ENCODE peak calls at places on chromosomes 4 and X, in seven cellular contexts. One of them, this sample, is unnamed.
A peak's percentile ranks its signal among the peaks of the same experiment; 100 is the strongest.

GRCh38 chrX:140548985-140549384 is 44.1 kb upstream of the SOX3 start:
- DNase-seq in HCT116: no peak
- DNase-seq in mammary epithelial cell: no peak
- DNase-seq in mesenchymal stem cell: no peak
- DNase-seq in heart right ventricle: no peak
- DNase-seq in SK-N-SH: no peak
- DNase-seq in stomach: no peak
- DNase-seq in this sample: no peak

GRCh38 chr4:26206339-26206738 is 114.5 kb upstream of the RBPJ start:
- DNase-seq in HCT116: no peak
- DNase-seq in SK-N-SH: no peak
- DNase-seq in mesenchymal stem cell: no peak
- DNase-seq in mammary epithelial cell: no peak
- DNase-seq in stomach: no peak
- DNase-seq in heart right ventricle: peak; percentile 54
- DNase-seq in this sample: peak; percentile 93

GRCh38 chr4:40573593-40574311 is 55.9 kb downstream of the RBM47 start:
- DNase-seq in SK-N-SH: no peak
- DNase-seq in HCT116: no peak
- DNase-seq in stomach: no peak
- DNase-seq in heart right ventricle: no peak
- DNase-seq in mesenchymal stem cell: no peak
- DNase-seq in mammary epithelial cell: no peak
- DNase-seq in this sample: no peak

GRCh38 chr4:17544205-17544604 is 29.2 kb downstream of the CLRN2 start:
- DNase-seq in heart right ventricle: no peak
- DNase-seq in SK-N-SH: no peak
- DNase-seq in stomach: no peak
- DNase-seq in HCT116: no peak
- DNase-seq in mammary epithelial cell: no peak
- DNase-seq in mesenchymal stem cell: peak; percentile 42
- DNase-seq in this sample: no peak

GRCh38 chr4:80125252-80126177 is 52.5 kb upstream of the ANTXR2 start:
- DNase-seq in stomach: no peak
- DNase-seq in mesenchymal stem cell: peak; percentile 30
- DNase-seq in HCT116: peak; percentile 18
- DNase-seq in mammary epithelial cell: peak; percentile 31
- DNase-seq in heart right ventricle: no peak
- DNase-seq in SK-N-SH: no peak
- DNase-seq in this sample: peak; percentile 14

GRCh38 chrX:72382199-72382590 is 76.5 kb upstream of the CITED1 start:
- DNase-seq in mammary epithelial cell: no peak
- DNase-seq in stomach: no peak
- DNase-seq in heart right ventricle: peak; percentile 23
- DNase-seq in mesenchymal stem cell: no peak
- DNase-seq in SK-N-SH: no peak
- DNase-seq in HCT116: no peak
- DNase-seq in this sample: peak; percentile 24

GRCh38 chr4:74659576-74660411 is 134.5 kb downstream of the BTC start:
- DNase-seq in mammary epithelial cell: peak; percentile 100
- DNase-seq in HCT116: peak; percentile 100
- DNase-seq in stomach: no peak
- DNase-seq in mesenchymal stem cell: peak; percentile 97
- DNase-seq in SK-N-SH: no peak
- DNase-seq in heart right ventricle: no peak
- DNase-seq in this sample: peak; percentile 99

GRCh38 chrX:17814557-17814956 is 46.5 kb downstream of the RAI2 start:
- DNase-seq in SK-N-SH: no peak
- DNase-seq in mammary epithelial cell: peak; percentile 1
- DNase-seq in mesenchymal stem cell: no peak
- DNase-seq in heart right ventricle: no peak
- DNase-seq in HCT116: no peak
- DNase-seq in stomach: no peak
- DNase-seq in this sample: peak; percentile 1

GRCh38 chr4:8547108-8547911 is 32.9 kb upstream of the GPR78 start:
- DNase-seq in mesenchymal stem cell: no peak
- DNase-seq in stomach: no peak
- DNase-seq in HCT116: peak; percentile 56
- DNase-seq in heart right ventricle: no peak
- DNase-seq in mammary epithelial cell: peak; percentile 82
- DNase-seq in SK-N-SH: peak; percentile 36
- DNase-seq in this sample: peak; percentile 57

GRCh38 chrX:154815274-154815818 is 10.1 kb upstream of the MPP1 start:
- DNase-seq in mammary epithelial cell: no peak
- DNase-seq in mesenchymal stem cell: no peak
- DNase-seq in HCT116: no peak
- DNase-seq in heart right ventricle: no peak
- DNase-seq in SK-N-SH: no peak
- DNase-seq in stomach: no peak
- DNase-seq in this sample: peak; percentile 72

GRCh38 chr4:177401658-177402273 is 40.5 kb downstream of the AGA start:
- DNase-seq in mammary epithelial cell: no peak
- DNase-seq in stomach: no peak
- DNase-seq in heart right ventricle: no peak
- DNase-seq in SK-N-SH: no peak
- DNase-seq in mesenchymal stem cell: no peak
- DNase-seq in HCT116: no peak
- DNase-seq in this sample: no peak

GRCh38 chr4:86092684-86093083 is 267.2 kb downstream of the MAPK10 start:
- DNase-seq in stomach: no peak
- DNase-seq in mammary epithelial cell: peak; percentile 66
- DNase-seq in mesenchymal stem cell: peak; percentile 47
- DNase-seq in HCT116: no peak
- DNase-seq in heart right ventricle: no peak
- DNase-seq in SK-N-SH: no peak
- DNase-seq in this sample: peak; percentile 84

GRCh38 chrX:108072746-108073145 is 18.6 kb downstream of the PSMD10 start:
- DNase-seq in heart right ventricle: no peak
- DNase-seq in mesenchymal stem cell: peak; percentile 2
- DNase-seq in mammary epithelial cell: peak; percentile 70
- DNase-seq in SK-N-SH: no peak
- DNase-seq in stomach: no peak
- DNase-seq in HCT116: no peak
- DNase-seq in this sample: peak; percentile 80

GRCh38 chrX:136094962-136095361 is 52.4 kb upstream of the FHL1 start:
- DNase-seq in stomach: no peak
- DNase-seq in HCT116: no peak
- DNase-seq in heart right ventricle: no peak
- DNase-seq in mammary epithelial cell: peak; percentile 30
- DNase-seq in mesenchymal stem cell: no peak
- DNase-seq in SK-N-SH: no peak
- DNase-seq in this sample: no peak

GRCh38 chr4:116023049-116023448 is 909.6 kb upstream of the NDST4 start:
- DNase-seq in SK-N-SH: no peak
- DNase-seq in heart right ventricle: no peak
- DNase-seq in mesenchymal stem cell: no peak
- DNase-seq in HCT116: no peak
- DNase-seq in stomach: no peak
- DNase-seq in mammary epithelial cell: no peak
- DNase-seq in this sample: no peak

GRCh38 chrX:124863303-124863702 is 456.4 kb upstream of the TEX13C start:
- DNase-seq in mammary epithelial cell: no peak
- DNase-seq in SK-N-SH: no peak
- DNase-seq in HCT116: no peak
- DNase-seq in mesenchymal stem cell: no peak
- DNase-seq in heart right ventricle: no peak
- DNase-seq in stomach: no peak
- DNase-seq in this sample: no peak

GRCh38 chr4:1183985-1184773 is 11.8 kb upstream of the SPON2 start:
- DNase-seq in mesenchymal stem cell: no peak
- DNase-seq in stomach: peak; percentile 16
- DNase-seq in heart right ventricle: peak; percentile 2
- DNase-seq in SK-N-SH: no peak
- DNase-seq in HCT116: no peak
- DNase-seq in mammary epithelial cell: no peak
- DNase-seq in this sample: no peak

GRCh38 chr4:70743728-70744127 is 22.0 kb downstream of the RUFY3 start:
- DNase-seq in HCT116: no peak
- DNase-seq in heart right ventricle: no peak
- DNase-seq in stomach: no peak
- DNase-seq in mesenchymal stem cell: no peak
- DNase-seq in mammary epithelial cell: no peak
- DNase-seq in SK-N-SH: no peak
- DNase-seq in this sample: no peak

GRCh38 chr4:108502366-108502765 is 118.0 kb upstream of the RPL34 start:
- DNase-seq in stomach: no peak
- DNase-seq in mesenchymal stem cell: no peak
- DNase-seq in mammary epithelial cell: peak; percentile 76
- DNase-seq in SK-N-SH: no peak
- DNase-seq in heart right ventricle: no peak
- DNase-seq in HCT116: no peak
- DNase-seq in this sample: no peak

GRCh38 chr4:87805971-87806370 is 6.6 kb downstream of the IBSP start:
- DNase-seq in mesenchymal stem cell: peak; percentile 37
- DNase-seq in SK-N-SH: no peak
- DNase-seq in HCT116: no peak
- DNase-seq in stomach: no peak
- DNase-seq in mammary epithelial cell: no peak
- DNase-seq in heart right ventricle: no peak
- DNase-seq in this sample: no peak

GRCh38 chr4:75668596-75668995 is 4.6 kb downstream of the G3BP2 start:
- DNase-seq in heart right ventricle: no peak
- DNase-seq in mammary epithelial cell: no peak
- DNase-seq in SK-N-SH: no peak
- DNase-seq in mesenchymal stem cell: no peak
- DNase-seq in HCT116: no peak
- DNase-seq in stomach: no peak
- DNase-seq in this sample: no peak
- H3K27ac ChIP-seq in heart right ventricle: no peak overlapping the region
- H3K27ac ChIP-seq in mammary epithelial cell: no peak overlapping the region
- H3K27ac ChIP-seq in SK-N-SH: no peak overlapping the region
- H3K27ac ChIP-seq in mesenchymal stem cell: no peak overlapping the region
- H3K27ac ChIP-seq in HCT116: no peak overlapping the region
- H3K27ac ChIP-seq in stomach: no peak overlapping the region
- H3K27ac ChIP-seq in this sample: no peak overlapping the region

DNA sequence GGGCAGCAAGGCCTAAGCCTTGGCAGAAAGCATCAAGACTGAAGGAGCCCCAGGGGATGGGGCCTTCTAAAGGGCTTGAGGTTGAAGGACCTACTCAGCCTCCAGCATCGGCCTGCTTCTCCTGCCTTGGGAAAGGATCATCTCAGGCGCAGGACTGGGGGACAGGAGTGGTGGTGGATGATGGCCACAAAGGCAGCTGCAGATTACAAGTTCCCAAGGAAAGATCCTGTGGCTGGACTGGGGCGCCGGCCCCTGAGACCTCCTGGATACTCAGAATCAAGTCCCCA is 1.6 kb upstream of the ELF4 start:
- DNase-seq in stomach: no peak
- DNase-seq in SK-N-SH: no peak
- DNase-seq in HCT116: no peak
- DNase-seq in heart right ventricle: no peak
- DNase-seq in mammary epithelial cell: no peak
- DNase-seq in mesenchymal stem cell: no peak
- DNase-seq in this sample: no peak
- H3K27ac ChIP-seq in stomach: peak overlapping the region; percentile 96
- H3K27ac ChIP-seq in SK-N-SH: no peak overlapping the region
- H3K27ac ChIP-seq in HCT116: peak overlapping the region; percentile 87
- H3K27ac ChIP-seq in heart right ventricle: no peak overlapping the region
- H3K27ac ChIP-seq in mammary epithelial cell: peak overlapping the region; percentile 65
- H3K27ac ChIP-seq in mesenchymal stem cell: no peak overlapping the region
- H3K27ac ChIP-seq in this sample: no peak overlapping the region

GRCh38 chr4:5710962-5711478 is at the start of gene EVC:
- DNase-seq in mammary epithelial cell: peak; percentile 58
- DNase-seq in SK-N-SH: peak; percentile 90
- DNase-seq in heart right ventricle: peak; percentile 85
- DNase-seq in stomach: peak; percentile 62
- DNase-seq in mesenchymal stem cell: peak; percentile 86
- DNase-seq in HCT116: no peak
- DNase-seq in this sample: peak; percentile 67
- H3K27ac ChIP-seq in mammary epithelial cell: peak within 1 kb of the TSS; percentile 44
- H3K27ac ChIP-seq in SK-N-SH: peak within 1 kb of the TSS; percentile 48
- H3K27ac ChIP-seq in heart right ventricle: no peak within 1 kb of the TSS
- H3K27ac ChIP-seq in stomach: peak within 1 kb of the TSS; percentile 89
- H3K27ac ChIP-seq in mesenchymal stem cell: peak within 1 kb of the TSS; percentile 55
- H3K27ac ChIP-seq in HCT116: no peak within 1 kb of the TSS
- H3K27ac ChIP-seq in this sample: peak within 1 kb of the TSS; percentile 96

DNA sequence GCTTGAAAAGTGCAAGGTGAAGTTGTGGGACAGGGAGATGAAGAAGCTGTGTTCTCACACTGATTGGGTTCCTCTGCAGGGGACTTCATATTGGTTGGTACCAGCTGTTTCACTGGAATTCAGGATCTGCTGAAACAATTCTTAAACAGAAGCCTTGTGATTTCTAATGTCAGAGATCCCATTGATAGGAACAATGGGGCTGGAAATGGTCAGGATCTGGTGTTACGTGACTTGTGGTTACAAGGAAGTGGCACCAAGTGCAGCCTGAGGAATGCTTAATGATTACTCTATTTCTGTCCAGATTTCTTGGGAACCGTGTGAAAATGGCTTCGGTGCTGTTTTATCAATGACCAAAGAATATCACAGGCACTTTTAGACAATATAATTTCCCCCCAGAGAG is 68.1 kb downstream of the MOSPD2 start:
- DNase-seq in HCT116: no peak
- DNase-seq in stomach: no peak
- DNase-seq in mammary epithelial cell: no peak
- DNase-seq in heart right ventricle: no peak
- DNase-seq in SK-N-SH: no peak
- DNase-seq in mesenchymal stem cell: no peak
- DNase-seq in this sample: no peak
- H3K27ac ChIP-seq in HCT116: no peak overlapping the region
- H3K27ac ChIP-seq in stomach: no peak overlapping the region
- H3K27ac ChIP-seq in mammary epithelial cell: no peak overlapping the region
- H3K27ac ChIP-seq in heart right ventricle: no peak overlapping the region
- H3K27ac ChIP-seq in SK-N-SH: no peak overlapping the region
- H3K27ac ChIP-seq in mesenchymal stem cell: no peak overlapping the region
- H3K27ac ChIP-seq in this sample: no peak overlapping the region

GRCh38 chr4:99715286-99715685 is 57.7 kb upstream of the C4orf54 start:
- DNase-seq in mammary epithelial cell: peak; percentile 64
- DNase-seq in SK-N-SH: no peak
- DNase-seq in stomach: no peak
- DNase-seq in mesenchymal stem cell: no peak
- DNase-seq in heart right ventricle: no peak
- DNase-seq in HCT116: no peak
- DNase-seq in this sample: no peak

GRCh38 chr4:99722662-99723061 is 65.0 kb upstream of the C4orf54 start:
- DNase-seq in HCT116: no peak
- DNase-seq in stomach: no peak
- DNase-seq in mammary epithelial cell: no peak
- DNase-seq in heart right ventricle: no peak
- DNase-seq in SK-N-SH: no peak
- DNase-seq in mesenchymal stem cell: peak; percentile 5
- DNase-seq in this sample: no peak

GRCh38 chr4:99723555-99724450 is 66.2 kb upstream of the C4orf54 start:
- DNase-seq in mesenchymal stem cell: peak; percentile 82
- DNase-seq in HCT116: peak; percentile 10
- DNase-seq in heart right ventricle: peak; percentile 55
- DNase-seq in SK-N-SH: peak; percentile 4
- DNase-seq in stomach: peak; percentile 71
- DNase-seq in mammary epithelial cell: peak; percentile 90
- DNase-seq in this sample: peak; percentile 80

GRCh38 chr4:99722006-99722405 is 64.4 kb upstream of the C4orf54 start:
- DNase-seq in stomach: no peak
- DNase-seq in HCT116: no peak
- DNase-seq in mammary epithelial cell: peak; percentile 28
- DNase-seq in mesenchymal stem cell: no peak
- DNase-seq in heart right ventricle: no peak
- DNase-seq in SK-N-SH: no peak
- DNase-seq in this sample: no peak

GRCh38 chr4:99720206-99720605 is 62.6 kb upstream of the C4orf54 start:
- DNase-seq in HCT116: no peak
- DNase-seq in stomach: no peak
- DNase-seq in mesenchymal stem cell: no peak
- DNase-seq in mammary epithelial cell: no peak
- DNase-seq in heart right ventricle: no peak
- DNase-seq in SK-N-SH: no peak
- DNase-seq in this sample: no peak
- H3K27ac ChIP-seq in HCT116: no peak overlapping the region
- H3K27ac ChIP-seq in stomach: no peak overlapping the region
- H3K27ac ChIP-seq in mesenchymal stem cell: no peak overlapping the region
- H3K27ac ChIP-seq in mammary epithelial cell: no peak overlapping the region
- H3K27ac ChIP-seq in heart right ventricle: no peak overlapping the region
- H3K27ac ChIP-seq in SK-N-SH: no peak overlapping the region
- H3K27ac ChIP-seq in this sample: no peak overlapping the region

This sample was measured in astrocyte.